ENCODE peak calls at places on chromosome 9, in seven cellular contexts. L is naive thymus-derived CD4-positive, alpha-beta T cell; D is tibial nerve; R is Peyer's patch; W is mucosa of descending colon; M is A549; Q is foreskin fibroblast. T is an unnamed sample.

GRCh38 chr9:84121991-84122523 is 141.5 kb downstream of the RMI1 start:
- DNase-seq in Q (no peak), W (no peak), D (no peak), M (no peak), L (no peak), R (no peak), T (peak)

GRCh38 chr9:69028754-69029153 is 6.8 kb upstream of the FXN start:
- DNase-seq in W (no peak), R (no peak), L (peak), M (no peak), Q (no peak), D (no peak), T (no peak)

GRCh38 chr9:91757802-91758201 is 192.2 kb downstream of the ROR2 start:
- DNase-seq in W (no peak), R (no peak), Q (no peak), L (no peak), M (no peak), D (no peak), T (no peak)

GRCh38 chr9:114094971-114095370 is 4.1 kb downstream of the KIF12 start:
- DNase-seq in L (no peak), R (no peak), W (no peak), M (no peak), Q (no peak), D (no peak), T (no peak)

GRCh38 chr9:109224751-109225150 is 57.7 kb upstream of the FRRS1L start:
- DNase-seq in Q (no peak), M (no peak), D (no peak), W (no peak), L (no peak), R (no peak), T (no peak)

GRCh38 chr9:86614871-86615849 is 260.9 kb upstream of the TUT7 start:
- DNase-seq in D (no peak), W (peak), Q (peak), R (no peak), L (no peak), M (peak), T (peak)

GRCh38 chr9:91073049-91073810 is 271.6 kb downstream of the SYK start:
- DNase-seq in D (no peak), R (no peak), Q (no peak), W (no peak), M (no peak), L (no peak), T (no peak)

GRCh38 chr9:20823051-20823450 is 139.0 kb downstream of the FOCAD start:
- DNase-seq in L (no peak), W (no peak), Q (no peak), M (no peak), D (no peak), R (no peak), T (no peak)

GRCh38 chr9:136863623-136864273 is 2.4 kb downstream of the EDF1 start:
- DNase-seq in Q (no peak), M (no peak), W (no peak), L (no peak), D (no peak), R (no peak), T (no peak)

GRCh38 chr9:81526587-81526986 is 162.8 kb downstream of the TLE1 start:
- DNase-seq in W (no peak), L (no peak), R (no peak), Q (peak), D (no peak), M (no peak), T (peak)

GRCh38 chr9:14366071-14366470 is 52.1 kb upstream of the NFIB start:
- DNase-seq in W (peak), D (no peak), R (no peak), L (no peak), Q (peak), M (no peak), T (peak)

GRCh38 chr9:86749530-86750275 is 197.6 kb downstream of the GAS1 start:
- DNase-seq in W (peak), M (no peak), Q (peak), D (no peak), R (no peak), L (no peak), T (peak)

GRCh38 chr9:89558500-89558899 is 46.3 kb upstream of the GADD45G start:
- DNase-seq in D (no peak), M (no peak), R (no peak), L (no peak), W (no peak), Q (no peak), T (no peak)

GRCh38 chr9:84111726-84112125 is 131.1 kb downstream of the RMI1 start:
- DNase-seq in R (no peak), L (no peak), W (no peak), M (no peak), Q (peak), D (no peak), T (no peak)

GRCh38 chr9:138077126-138077525 is 199.5 kb downstream of the CACNA1B start:
- DNase-seq in R (peak), M (no peak), W (no peak), L (no peak), D (no peak), Q (no peak), T (no peak)

GRCh38 chr9:78542491-78543175 is 245.7 kb downstream of the PSAT1 start:
- DNase-seq in R (no peak), D (no peak), M (no peak), W (no peak), Q (no peak), L (no peak), T (no peak)

GRCh38 chr9:131732636-131733340 is 7.1 kb downstream of the RAPGEF1 start:
- DNase-seq in W (peak), L (no peak), M (no peak), Q (no peak), R (peak), D (no peak), T (no peak)

GRCh38 chr9:113559834-113560620 is 96.5 kb downstream of the RGS3 start:
- DNase-seq in R (no peak), D (no peak), L (no peak), M (no peak), W (no peak), Q (no peak), T (no peak)

GRCh38 chr9:79617395-79617794 is 45.6 kb downstream of the TLE4 start:
- DNase-seq in M (no peak), D (peak), L (no peak), W (peak), Q (peak), R (no peak), T (peak)

GRCh38 chr9:106619211-106619610 is 243.8 kb upstream of the ZNF462 start:
- DNase-seq in L (no peak), W (no peak), D (no peak), Q (no peak), M (no peak), R (no peak), T (peak)

GRCh38 chr9:113352006-113352405 is 2.7 kb downstream of the BSPRY start:
- DNase-seq in M (no peak), W (no peak), Q (no peak), D (no peak), L (no peak), R (no peak), T (no peak)

GRCh38 chr9:126125577-126125976 is 201.1 kb upstream of the MVB12B start:
- DNase-seq in Q (no peak), D (no peak), M (no peak), L (no peak), R (no peak), W (no peak), T (no peak)

GRCh38 chr9:33329996-33330395 is 39.7 kb downstream of the NFX1 start:
- DNase-seq in Q (peak), W (peak), R (no peak), D (no peak), L (no peak), M (peak), T (peak)

GRCh38 chr9:78212868-78213267 is 23.0 kb upstream of the CEP78 start:
- DNase-seq in L (no peak), R (no peak), M (no peak), D (no peak), W (no peak), Q (no peak), T (no peak)

GRCh38 chr9:23342296-23342695 is 483.7 kb downstream of the ELAVL2 start:
- DNase-seq in M (no peak), W (no peak), L (no peak), Q (no peak), R (no peak), D (no peak), T (peak)

GRCh38 chr9:16321461-16322119 is 548.9 kb downstream of the BNC2 start:
- DNase-seq in L (no peak), R (no peak), M (peak), Q (peak), D (no peak), W (no peak), T (no peak)

GRCh38 chr9:126534431-126535186 is 79.1 kb upstream of the LMX1B start:
- DNase-seq in R (no peak), W (no peak), Q (no peak), D (no peak), L (no peak), M (no peak), T (no peak)

GRCh38 chr9:120759755-120760400 is 33.3 kb downstream of the FBXW2 start:
- DNase-seq in M (no peak), W (no peak), L (no peak), D (no peak), Q (no peak), R (no peak), T (no peak)

GRCh38 chr9:120758544-120758943 is 34.7 kb downstream of the FBXW2 start:
- DNase-seq in M (no peak), L (no peak), Q (no peak), R (no peak), W (no peak), D (no peak), T (no peak)

GRCh38 chr9:120755044-120755443 is 38.2 kb downstream of the FBXW2 start:
- DNase-seq in D (no peak), L (no peak), M (no peak), R (no peak), W (no peak), Q (no peak), T (no peak)

GRCh38 chr9:120755827-120756434 is 37.3 kb downstream of the FBXW2 start:
- DNase-seq in D (peak), W (peak), Q (peak), R (peak), M (peak), L (peak), T (no peak)

DNA sequence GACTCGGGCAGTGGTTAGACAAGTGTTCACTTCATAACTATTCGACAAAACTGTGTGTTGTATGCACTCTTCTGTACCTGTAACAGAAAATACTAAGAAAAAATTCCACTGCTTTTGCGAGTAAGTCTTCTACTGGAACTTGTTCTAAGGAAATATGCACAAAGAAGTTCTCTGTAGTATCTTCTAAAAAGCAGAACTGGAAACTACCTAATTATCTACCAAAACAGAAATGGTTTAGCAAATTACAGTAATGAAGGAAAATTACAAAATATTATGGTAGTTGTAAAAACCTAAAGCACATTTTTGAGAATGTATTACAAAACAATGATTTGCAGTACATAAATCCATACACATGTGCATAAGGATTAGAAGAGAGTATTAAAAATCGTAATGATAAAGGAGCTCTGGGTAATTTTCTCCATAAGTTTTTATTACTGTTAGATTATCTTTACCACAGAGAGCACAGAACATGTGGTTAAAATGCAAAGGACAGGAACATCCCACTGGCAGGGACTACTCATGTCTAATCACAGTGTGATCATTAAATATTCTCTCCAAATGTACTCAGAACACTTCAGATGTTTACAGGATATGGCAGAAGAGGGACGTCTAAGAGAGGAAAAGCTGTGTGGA is 35.8 kb downstream of the FBXW2 start:
- DNase-seq in D (no peak), R (no peak), W (no peak), M (no peak), L (no peak), Q (no peak), T (no peak)
- H3K4me3 ChIP-seq in D (no peak), R (no peak), W (no peak), M (no peak), L (no peak), Q (no peak), T (no peak)

GRCh38 chr9:130174025-130174424 is 1.8 kb downstream of the NCS1 start:
- DNase-seq in R (no peak), W (no peak), M (no peak), Q (no peak), L (no peak), D (no peak), T (no peak)
- H3K4me3 ChIP-seq in R (no peak), W (no peak), M (peak), Q (peak), L (no peak), D (no peak), T (peak)

DNA sequence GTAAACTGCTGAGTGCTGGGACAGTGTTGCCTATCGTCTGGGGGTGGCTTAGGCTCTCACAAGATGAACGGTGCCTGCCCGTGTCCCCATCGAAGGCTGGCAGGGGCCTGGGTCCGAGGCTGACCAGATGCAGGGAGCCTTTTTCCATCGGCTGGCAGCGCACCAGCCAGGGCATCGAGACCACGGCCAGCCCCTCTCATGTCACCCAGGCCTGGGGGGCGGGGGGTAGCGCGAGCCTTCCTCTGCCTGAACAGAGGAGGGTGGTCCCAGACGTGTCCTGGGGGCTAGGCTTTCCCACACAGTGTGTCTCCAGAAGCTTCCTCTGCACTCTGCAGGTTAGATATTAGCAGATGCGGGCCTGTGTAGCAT is 17.3 kb downstream of the FGD3 start:
- DNase-seq in L (no peak), Q (no peak), D (no peak), R (no peak), M (no peak), W (no peak), T (no peak)
- H3K4me3 ChIP-seq in L (peak), Q (no peak), D (peak), R (peak), M (no peak), W (peak), T (no peak)

DNA sequence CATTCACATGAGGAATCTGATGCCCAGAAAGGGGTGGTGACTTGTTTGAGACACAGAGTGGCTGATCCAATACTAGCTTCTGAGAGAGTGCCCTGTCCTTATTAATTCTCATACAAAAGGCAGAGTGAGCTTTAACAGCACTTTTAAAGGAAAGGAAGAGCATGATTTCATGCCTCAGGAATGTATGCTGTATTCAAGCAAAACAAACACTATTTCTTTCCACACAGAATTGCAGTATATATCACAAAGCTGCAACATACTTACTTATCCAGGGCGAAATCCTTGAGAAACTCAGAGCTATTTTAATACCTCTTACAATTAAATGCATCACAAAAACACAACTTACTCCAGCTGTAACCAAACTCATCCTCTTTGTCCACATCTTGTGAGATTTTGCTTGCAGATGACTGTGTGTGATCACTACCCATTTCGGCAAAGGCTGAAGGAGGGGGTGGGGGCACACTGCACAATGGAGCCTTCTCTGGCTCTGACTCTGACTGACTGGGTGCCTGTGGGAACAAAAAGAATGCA is 139.8 kb downstream of the MPDZ start:
- DNase-seq in L (no peak), M (peak), Q (peak), R (no peak), D (no peak), W (no peak), T (peak)
- H3K4me3 ChIP-seq in L (no peak), M (no peak), Q (peak), R (no peak), D (no peak), W (no peak), T (peak)

GRCh38 chr9:36163840-36164175 is 5.4 kb upstream of the CCIN start:
- DNase-seq in M (peak), Q (peak), D (no peak), L (no peak), W (no peak), R (no peak), T (no peak)

GRCh38 chr9:36166150-36166927 is 2.8 kb upstream of the CCIN start:
- DNase-seq in D (peak), M (peak), R (peak), Q (peak), L (peak), W (peak), T (peak)

GRCh38 chr9:36164989-36165388 is 4.2 kb upstream of the CCIN start:
- DNase-seq in Q (no peak), L (no peak), D (no peak), W (no peak), M (no peak), R (no peak), T (no peak)

GRCh38 chr9:36164361-36164760 is 4.8 kb upstream of the CCIN start:
- DNase-seq in Q (no peak), R (no peak), M (no peak), D (no peak), W (no peak), L (no peak), T (no peak)

GRCh38 chr9:36165766-36166149 is 3.4 kb upstream of the CCIN start:
- DNase-seq in Q (peak), L (no peak), D (no peak), W (no peak), R (no peak), M (no peak), T (no peak)
- H3K4me3 ChIP-seq in Q (peak), L (no peak), D (peak), W (no peak), R (peak), M (no peak), T (peak)

DNA sequence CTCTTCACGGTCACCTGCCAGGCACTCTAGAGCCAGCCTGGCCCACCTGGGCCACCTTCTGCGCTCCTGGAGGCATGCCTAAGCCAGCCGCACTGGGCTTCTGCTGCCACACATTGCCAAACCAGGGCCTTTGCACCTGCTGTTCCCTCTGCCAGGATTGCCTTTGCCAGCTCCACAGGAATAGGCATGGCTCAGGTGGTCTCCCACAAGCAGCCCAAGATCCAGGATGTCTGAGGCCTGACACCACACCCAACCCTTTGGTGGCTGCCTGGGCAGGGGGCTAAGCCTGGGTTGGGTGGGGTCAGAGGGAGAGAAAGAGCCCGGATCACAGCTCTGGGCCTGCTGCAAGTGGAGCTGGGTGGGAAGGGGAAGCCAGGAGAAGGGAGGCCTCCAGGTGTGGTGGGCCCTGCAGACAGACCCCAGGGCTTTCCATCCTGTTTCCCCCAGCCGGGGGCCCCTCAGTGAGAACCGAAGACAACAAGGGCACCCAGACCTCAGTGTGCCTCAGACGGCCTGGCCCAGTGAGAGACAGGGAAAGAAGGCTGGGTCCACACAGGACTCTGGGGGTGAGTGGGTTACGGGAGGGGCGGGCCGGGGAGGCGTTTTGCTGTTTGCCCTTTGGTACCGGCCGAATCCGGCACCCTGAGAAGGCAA is 671 bp upstream of the SUSD3 start:
- DNase-seq in D (no peak), L (no peak), M (no peak), W (no peak), R (no peak), Q (no peak), T (no peak)
- H3K4me3 ChIP-seq in D (no peak), L (no peak), M (no peak), W (no peak), R (peak), Q (no peak), T (no peak)

DNA sequence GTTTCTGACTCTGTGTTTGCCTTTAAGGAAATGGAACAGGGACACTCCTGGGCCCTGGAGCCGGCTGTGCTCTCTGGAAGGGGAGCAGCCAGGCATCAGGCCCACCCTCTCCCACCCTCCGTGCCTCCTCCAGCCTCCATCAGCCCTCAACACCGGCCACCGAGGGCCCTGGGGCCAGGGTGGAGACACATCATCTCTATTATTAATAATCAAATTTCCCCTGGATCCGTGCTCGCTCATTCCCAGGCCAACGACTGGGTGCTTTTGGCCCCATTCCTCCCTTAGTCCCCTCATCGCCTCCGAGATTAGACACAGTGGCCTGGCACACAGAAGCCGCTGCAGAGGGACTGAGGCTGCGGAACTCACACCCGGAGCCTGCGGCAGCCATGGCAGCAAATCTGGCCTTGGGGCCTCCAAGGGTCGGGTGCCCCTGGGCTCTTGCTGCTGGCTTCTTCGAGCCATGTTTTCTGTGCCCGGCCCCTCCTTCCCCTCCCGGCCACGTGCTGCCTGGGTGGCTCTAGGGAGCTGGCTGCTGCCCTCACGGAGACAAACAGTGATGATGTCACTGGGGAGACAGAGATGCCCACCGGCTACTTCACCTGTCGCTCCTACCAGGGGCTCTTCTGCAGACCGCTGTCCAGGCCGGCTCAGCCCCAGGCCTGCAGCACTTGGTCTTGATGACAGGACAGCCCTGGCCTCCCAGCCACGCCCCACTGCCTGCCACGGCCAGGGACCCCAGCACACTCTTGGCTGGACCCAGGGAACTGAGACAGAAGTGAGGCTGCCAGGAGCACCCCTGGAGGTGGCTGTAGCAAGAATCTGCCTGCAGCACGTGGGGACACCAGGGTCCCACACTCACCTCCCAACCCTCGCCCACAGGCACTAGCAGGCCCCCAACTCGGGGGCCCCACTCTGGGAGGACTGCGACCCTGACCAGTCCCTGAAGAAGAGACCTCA is 76.6 kb upstream of the PPP1R26 start:
- DNase-seq in L (no peak), R (no peak), Q (no peak), M (no peak), W (no peak), D (no peak), T (no peak)
- H3K4me3 ChIP-seq in L (no peak), R (no peak), Q (no peak), M (no peak), W (no peak), D (no peak), T (no peak)

GRCh38 chr9:26561928-26562327 is 330.7 kb downstream of the CAAP1 start:
- DNase-seq in R (no peak), M (no peak), W (no peak), L (no peak), D (no peak), Q (no peak), T (no peak)
- H3K4me3 ChIP-seq in R (no peak), M (no peak), W (no peak), L (no peak), D (no peak), Q (no peak), T (no peak)

T was measured in skeletal muscle cell.